ENCODE peak calls at places on chromosomes 7 and 10, in four cellular contexts. K is sciatic nerve; L is mammary epithelial cell; C is CD4-positive, alpha-beta memory T cell. D is an unnamed sample.

GRCh38 chr10:35795131-35795819 is 153.2 kb upstream of the FZD8 start:
- DNase-seq in K (no peak), C (no peak), L (peak), D (no peak)

GRCh38 chr7:12256025-12256570 is 45.0 kb downstream of the TMEM106B start:
- DNase-seq in C (no peak), L (peak), K (no peak), D (no peak)

GRCh38 chr7:146956853-146957252 is 840.3 kb downstream of the CNTNAP2 start:
- DNase-seq in C (no peak), L (no peak), K (no peak), D (no peak)

GRCh38 chr7:16084370-16084769 is 337.0 kb downstream of the CRPPA start:
- DNase-seq in K (no peak), L (no peak), C (no peak), D (no peak)

GRCh38 chr10:94315975-94316464 is 46.7 kb downstream of the NOC3L start:
- DNase-seq in C (no peak), L (no peak), K (no peak), D (no peak)

GRCh38 chr7:131898418-131898817 is 342.0 kb upstream of the PODXL start:
- DNase-seq in L (peak), C (no peak), K (no peak), D (no peak)

GRCh38 chr10:99682032-99682431 is 22.7 kb downstream of the ENTPD7 start:
- DNase-seq in C (no peak), L (no peak), K (no peak), D (no peak)

GRCh38 chr10:15814565-15814964 is 45.7 kb downstream of the MINDY3 start:
- DNase-seq in K (no peak), C (no peak), L (no peak), D (no peak)

GRCh38 chr10:119393019-119393418 is 149.5 kb downstream of the RGS10 start:
- DNase-seq in C (no peak), K (no peak), L (no peak), D (no peak)

GRCh38 chr7:97015279-97015678 is 9.4 kb downstream of the DLX5 start:
- DNase-seq in L (no peak), C (no peak), K (no peak), D (no peak)

GRCh38 chr7:148395292-148395691 is 195.3 kb upstream of the C7orf33 start:
- DNase-seq in C (no peak), L (no peak), K (no peak), D (no peak)

GRCh38 chr7:26667514-26668133 is 196.8 kb downstream of the SKAP2 start:
- DNase-seq in C (peak), L (peak), K (no peak), D (peak)

GRCh38 chr7:114889646-114890285 is 32.1 kb upstream of the MDFIC start:
- DNase-seq in C (peak), L (peak), K (no peak), D (no peak)

GRCh38 chr7:132354527-132354926 is 221.7 kb downstream of the PLXNA4 start:
- DNase-seq in L (no peak), K (no peak), C (no peak), D (no peak)

GRCh38 chr10:48541144-48541795 is 63.6 kb downstream of the ARHGAP22 start:
- DNase-seq in K (no peak), C (no peak), L (no peak), D (no peak)

GRCh38 chr7:47758546-47758945 is 176.6 kb upstream of the TNS3 start:
- DNase-seq in K (no peak), C (no peak), L (no peak), D (no peak)

GRCh38 chr10:109676703-109677102 is 246.6 kb downstream of the XPNPEP1 start:
- DNase-seq in C (no peak), K (no peak), L (peak), D (no peak)

GRCh38 chr7:2521341-2521745 is 1.8 kb downstream of the LFNG start:
- DNase-seq in C (no peak), K (no peak), L (no peak), D (no peak)

GRCh38 chr7:135877799-135878198 is 99.4 kb downstream of the MTPN start:
- DNase-seq in L (peak), K (no peak), C (no peak), D (no peak)

GRCh38 chr7:141541375-141541774 is 9.8 kb upstream of the AGK start:
- DNase-seq in L (no peak), K (no peak), C (no peak), D (no peak)